ENCODE peak calls at places on chromosomes 16 and 17, in seven cellular contexts. O is CD4-positive, CD25-positive, alpha-beta regulatory T cell; J is heart right ventricle; W is left ventricle myocardium inferior; R is right cardiac atrium; S is Caco-2; Y is stomach. G is an unnamed sample. For H3K9me3, the result is how much of the 10 kb centered on the place peaks cover.

GRCh38 chr16:30002614-30003346 is 6.7 kb downstream of the INO80E start:
- DNase-seq in W (no peak), J (no peak), Y (no peak), R (no peak), S (no peak), O (no peak), G (no peak)

GRCh38 chr17:53119773-53120172 is 703.0 kb upstream of the KIF2B start:
- DNase-seq in S (no peak), W (no peak), R (no peak), Y (no peak), J (no peak), O (no peak), G (no peak)

GRCh38 chr16:88375236-88376052 is 7.3 kb upstream of the ZNF469 start:
- DNase-seq in R (peak), S (no peak), Y (no peak), W (peak), J (no peak), O (no peak), G (no peak)

GRCh38 chr17:40445769-40446468 is 2.7 kb downstream of the IGFBP4 start:
- DNase-seq in R (no peak), W (no peak), S (no peak), O (no peak), Y (no peak), J (no peak), G (no peak)

GRCh38 chr17:31549121-31549524 is 157.6 kb downstream of the RAB11FIP4 start:
- DNase-seq in Y (no peak), R (no peak), O (peak), J (no peak), S (no peak), W (no peak), G (no peak)

GRCh38 chr17:2029911-2030778 is at the start of gene DPH1:
- DNase-seq in S (peak), Y (peak), J (peak), O (peak), R (peak), W (peak), G (peak)

GRCh38 chr17:28747046-28747691 is 3.4 kb downstream of the TRAF4 start:
- DNase-seq in R (no peak), Y (peak), J (no peak), W (no peak), O (no peak), S (peak), G (no peak)

GRCh38 chr17:488993-489757 is 136.6 kb upstream of the RPH3AL start:
- DNase-seq in W (no peak), S (peak), R (no peak), J (no peak), Y (no peak), O (peak), G (peak)

GRCh38 chr17:80843741-80844156 is 147.9 kb upstream of the CHMP6 start:
- DNase-seq in J (no peak), R (no peak), W (no peak), Y (no peak), S (no peak), O (no peak), G (peak)

GRCh38 chr17:44167181-44167861 is 3.2 kb upstream of the ASB16 start:
- DNase-seq in W (no peak), S (no peak), Y (no peak), O (no peak), R (no peak), J (no peak), G (no peak)

GRCh38 chr17:83057793-83058477 is 21.5 kb upstream of the METRNL start:
- DNase-seq in Y (peak), W (peak), R (peak), O (no peak), J (peak), S (no peak), G (no peak)

GRCh38 chr16:79076039-79076767 is 524.3 kb downstream of the MAF start:
- DNase-seq in O (peak), R (no peak), W (no peak), S (no peak), J (no peak), Y (no peak), G (no peak)

GRCh38 chr16:87436225-87437172 is 44.4 kb downstream of the MAP1LC3B start:
- DNase-seq in J (no peak), Y (no peak), R (no peak), W (no peak), O (peak), S (no peak), G (no peak)

GRCh38 chr16:31382485-31383161 is 10.5 kb upstream of the ITGAD start:
- DNase-seq in S (peak), R (peak), O (peak), J (peak), Y (peak), W (peak), G (no peak)

GRCh38 chr16:79089735-79090284 is 510.7 kb downstream of the MAF start:
- DNase-seq in Y (no peak), S (no peak), J (no peak), W (no peak), R (no peak), O (peak), G (no peak)

GRCh38 chr17:68981288-68981687 is 26.1 kb upstream of the ABCA8 start:
- DNase-seq in J (no peak), R (peak), Y (peak), S (no peak), O (no peak), W (no peak), G (no peak)

GRCh38 chr17:51667722-51668083 is 407.4 kb downstream of the UTP18 start:
- DNase-seq in Y (no peak), J (no peak), R (no peak), O (no peak), W (no peak), S (no peak), G (no peak)

DNA sequence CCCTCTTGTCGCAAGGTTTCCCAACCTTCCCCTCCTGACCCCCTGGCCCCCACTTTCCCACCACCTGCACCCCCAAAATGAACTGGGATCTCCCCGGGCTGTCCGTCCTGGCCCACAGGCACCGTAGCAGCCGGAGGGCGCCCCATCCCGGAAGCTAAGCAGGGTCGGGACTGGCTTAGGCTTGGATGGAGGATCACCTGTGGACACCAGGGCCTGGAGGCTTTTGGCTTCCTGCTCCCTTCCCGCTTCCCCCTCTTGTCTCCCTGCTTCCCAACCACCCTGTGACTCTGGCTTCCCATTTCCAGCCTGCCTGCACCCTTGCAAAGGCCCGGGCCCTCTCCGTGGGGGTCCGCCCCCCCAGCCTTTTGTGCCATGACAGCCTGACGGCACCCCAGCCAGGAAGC is 2291.3 kb downstream of the TP53TG3F start:
- DNase-seq in J (no peak), W (no peak), O (no peak), S (no peak), Y (no peak), R (no peak), G (no peak)
- H3K9me3 ChIP-seq in J (under half), W (under half), O (half or more), S (under half), Y (half or more), R (under half), G (under half)

GRCh38 chr17:42282478-42283080 is 5.7 kb upstream of the STAT5A start:
- DNase-seq in J (no peak), W (no peak), Y (peak), R (no peak), S (no peak), O (no peak), G (no peak)
- H3K9me3 ChIP-seq in J (under half), W (under half), Y (under half), R (under half), S (under half), O (under half), G (under half)

GRCh38 chr17:26782153-26782552 is 511.8 kb upstream of the WSB1 start:
- DNase-seq in O (no peak), Y (no peak), J (no peak), R (no peak), S (no peak), W (no peak), G (no peak)
- H3K9me3 ChIP-seq in O (under half), Y (under half), J (under half), R (under half), S (under half), W (half or more), G (under half)

GRCh38 chr16:544517-544916 is 15.7 kb upstream of the PRR35 start:
- DNase-seq in R (no peak), S (no peak), O (no peak), J (no peak), W (no peak), Y (no peak), G (no peak)
- H3K9me3 ChIP-seq in R (under half), S (under half), O (under half), J (under half), W (under half), Y (under half), G (under half)

G was measured in T-helper 17 cell.